ENCODE peak calls at places on chromosomes 7 and 10, in eight cellular contexts. W is transverse colon; O is psoas muscle; F is Peyer's patch; E is colonic mucosa; D is CD8-positive, alpha-beta memory T cell; U is ovary; N is CD8-positive, alpha-beta T cell. I is an unnamed sample.

GRCh38 chr10:90738885-90739284 is 119.0 kb downstream of the HTR7 start:
- DNase-seq in U (no peak), F (no peak), O (no peak), E (no peak), D (no peak), N (no peak), W (no peak), I (no peak)

GRCh38 chr10:8539056-8539455 is 484.6 kb downstream of the GATA3 start:
- DNase-seq in N (no peak), O (no peak), U (no peak), E (no peak), W (no peak), D (no peak), F (no peak), I (no peak)

GRCh38 chr7:28674359-28674782 is 262.1 kb downstream of the CREB5 start:
- DNase-seq in D (no peak), U (no peak), O (no peak), W (no peak), N (no peak), F (peak; percentile 49), E (no peak), I (no peak)

GRCh38 chr7:137874390-137874789 is 27.6 kb upstream of the DGKI start:
- DNase-seq in N (no peak), U (no peak), O (no peak), F (no peak), E (no peak), D (no peak), W (no peak), I (no peak)

GRCh38 chr7:7510814-7511213 is 24.9 kb downstream of the COL28A1 start:
- DNase-seq in N (no peak), D (no peak), F (no peak), W (no peak), O (no peak), U (no peak), E (no peak), I (no peak)

GRCh38 chr7:28358423-28358868 is 53.9 kb upstream of the CREB5 start:
- DNase-seq in D (no peak), U (no peak), E (no peak), N (no peak), F (no peak), O (no peak), W (no peak), I (no peak)

GRCh38 chr10:132881186-132881920 is 61.0 kb downstream of the CFAP46 start:
- DNase-seq in N (no peak), E (no peak), W (no peak), D (no peak), F (peak; percentile 41), O (no peak), U (no peak), I (peak; percentile 54)

GRCh38 chr10:55183993-55184392 is 383.0 kb upstream of the PCDH15 start:
- DNase-seq in D (no peak), F (no peak), W (no peak), N (no peak), E (no peak), U (no peak), O (no peak), I (no peak)

GRCh38 chr10:86970152-86970886 is 2.0 kb downstream of the ADIRF start:
- DNase-seq in E (peak; percentile 66), W (peak; percentile 68), F (peak; percentile 75), N (no peak), U (peak; percentile 87), O (peak; percentile 85), D (no peak), I (peak; percentile 93)

GRCh38 chr10:131748831-131749766 is 151.7 kb upstream of the PPP2R2D start:
- DNase-seq in W (peak; percentile 13), U (no peak), D (no peak), N (no peak), F (no peak), E (peak; percentile 24), O (no peak), I (peak; percentile 55)

GRCh38 chr7:8125680-8126444 is 136.1 kb downstream of the ICA1 start:
- DNase-seq in W (peak; percentile 42), O (no peak), F (peak; percentile 84), N (peak; percentile 77), D (peak; percentile 74), E (peak; percentile 25), U (no peak), I (no peak)

GRCh38 chr10:129971381-129972144 is 7.5 kb upstream of the EBF3 start:
- DNase-seq in E (peak; percentile 53), D (no peak), U (peak; percentile 58), N (no peak), O (peak; percentile 74), W (peak; percentile 41), F (no peak), I (peak; percentile 89)

GRCh38 chr10:50627896-50628295 is 4.1 kb upstream of the SGMS1 start:
- DNase-seq in D (no peak), E (no peak), U (no peak), W (no peak), N (no peak), F (no peak), O (no peak), I (no peak)
- H3K4me3 ChIP-seq in D (no peak overlapping the region), E (no peak overlapping the region), U (no peak overlapping the region), W (no peak overlapping the region), N (no peak overlapping the region), F (no peak overlapping the region), O (no peak overlapping the region), I (no peak overlapping the region)

GRCh38 chr7:857661-858060 is 18.7 kb upstream of the GET4 start:
- DNase-seq in O (no peak), E (no peak), W (no peak), F (no peak), D (no peak), N (no peak), U (no peak), I (no peak)
- H3K27ac ChIP-seq in O (peak overlapping the region; percentile 54), E (no peak overlapping the region), W (no peak overlapping the region), F (no peak overlapping the region), D (no peak overlapping the region), N (no peak overlapping the region), U (no peak overlapping the region), I (no peak overlapping the region)

DNA sequence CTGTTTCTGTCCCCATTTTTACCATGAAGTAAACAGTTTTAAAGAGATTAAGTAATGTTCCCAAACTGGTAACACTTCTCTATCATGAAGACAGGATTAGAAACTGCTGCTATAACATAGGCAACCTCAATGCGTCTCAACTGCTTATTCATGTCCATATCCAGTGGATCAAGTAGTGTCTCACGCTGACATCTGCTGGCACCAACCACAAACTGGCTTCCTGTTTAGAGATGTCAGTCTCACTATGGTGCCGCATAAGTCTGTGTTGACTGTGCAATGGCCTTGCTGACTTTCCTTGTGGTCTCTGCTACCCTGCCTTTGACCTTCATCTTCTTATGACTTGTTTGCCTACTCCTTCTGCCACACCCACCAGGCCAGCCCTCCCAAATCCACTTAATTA is 369.6 kb upstream of the DPP6 start:
- DNase-seq in F (no peak), E (no peak), O (no peak), W (no peak), U (no peak), D (no peak), N (no peak), I (no peak)
- H3K9me3 ChIP-seq in F (no peaks in the 10 kb centered on the region), E (no peaks in the 10 kb centered on the region), O (no peaks in the 10 kb centered on the region), W (no peaks in the 10 kb centered on the region), U (no peaks in the 10 kb centered on the region), D (no peaks in the 10 kb centered on the region), N (no peaks in the 10 kb centered on the region), I (peaks cover 3% of the 10 kb centered on the region)

DNA sequence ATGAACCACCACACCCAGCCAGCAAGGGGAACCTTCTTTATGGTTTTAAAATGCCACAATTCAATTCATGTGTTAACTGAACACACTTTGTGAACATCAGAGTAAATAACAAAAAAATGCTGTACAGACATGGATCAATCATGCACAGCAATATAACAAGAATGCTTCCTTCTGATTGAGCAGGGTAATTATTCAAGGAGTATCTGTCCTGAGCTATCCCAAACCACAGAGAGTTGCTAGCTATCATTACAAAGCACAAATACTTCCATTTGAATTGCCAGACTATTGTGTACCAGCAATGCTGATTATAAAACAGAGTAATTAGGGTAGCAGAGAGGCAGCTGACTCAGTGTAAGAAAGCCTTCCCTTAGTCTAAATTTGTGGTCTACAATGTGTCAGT is 11.3 kb upstream of the RHOBTB1 start:
- DNase-seq in D (no peak), U (no peak), O (no peak), E (no peak), F (no peak), N (no peak), W (no peak), I (no peak)
- H3K4me3 ChIP-seq in D (no peak overlapping the region), U (no peak overlapping the region), O (no peak overlapping the region), E (no peak overlapping the region), F (no peak overlapping the region), N (no peak overlapping the region), W (no peak overlapping the region), I (no peak overlapping the region)

DNA sequence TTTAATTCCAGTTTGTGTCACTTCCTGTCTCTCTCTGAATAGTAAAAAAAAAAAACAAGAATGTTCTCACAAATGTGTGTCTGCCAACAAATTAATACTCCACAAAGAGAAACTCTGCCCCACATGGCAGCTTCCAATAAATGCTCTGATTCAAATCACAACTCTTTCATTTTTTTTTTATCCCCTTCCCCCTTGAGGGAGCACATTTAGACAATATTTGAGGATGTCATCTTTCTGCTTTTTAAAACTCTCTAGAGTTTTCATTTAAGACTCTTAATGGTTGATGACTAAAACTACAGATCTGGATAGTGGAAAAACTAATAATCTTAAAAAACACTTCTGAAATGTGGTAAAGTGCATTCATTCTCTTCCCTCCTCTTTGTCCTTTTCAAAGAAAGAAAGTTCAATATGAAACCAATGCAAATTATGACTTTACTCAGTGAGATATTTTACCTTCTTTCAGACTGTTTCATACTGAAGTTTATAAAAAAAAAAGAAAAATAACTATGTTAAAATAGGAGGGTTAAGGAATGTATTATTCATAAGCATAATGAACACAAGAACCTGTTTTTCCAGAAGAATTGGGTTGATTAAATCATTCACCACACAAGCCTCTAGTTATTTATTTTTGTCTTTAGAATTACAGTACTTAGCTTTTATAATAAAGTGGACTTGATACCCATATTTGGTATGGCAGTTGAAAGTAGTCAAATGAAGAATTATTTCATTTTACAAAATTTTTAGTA is 42.4 kb downstream of the ARID5B start:
- DNase-seq in F (no peak), W (no peak), E (no peak), U (no peak), N (no peak), O (no peak), D (no peak), I (no peak)
- H3K27ac ChIP-seq in F (peak overlapping the region; percentile 69), W (peak overlapping the region; percentile 85), E (peak overlapping the region; percentile 15), U (peak overlapping the region; percentile 57), N (no peak overlapping the region), O (peak overlapping the region; percentile 64), D (peak overlapping the region; percentile 59), I (no peak overlapping the region)

GRCh38 chr7:158087196-158087595 is 500.4 kb downstream of the PTPRN2 start:
- DNase-seq in D (no peak), U (no peak), W (no peak), N (no peak), O (no peak), E (no peak), F (no peak), I (peak; percentile 10)
- H3K9me3 ChIP-seq in D (no peaks in the 10 kb centered on the region), U (no peaks in the 10 kb centered on the region), W (no peaks in the 10 kb centered on the region), N (no peaks in the 10 kb centered on the region), O (peaks cover 5% of the 10 kb centered on the region), E (no peaks in the 10 kb centered on the region), F (no peaks in the 10 kb centered on the region), I (peaks cover 3% of the 10 kb centered on the region)

I was measured in aorta.